ENCODE peak calls at places on chromosomes 3 and 15, in five cellular contexts. One of them, this sample, is unnamed.
A peak's percentile ranks its signal among the peaks of the same experiment; 100 is the strongest.

GRCh38 chr15:99384992-99385669 is 133.8 kb downstream of the LRRC28 start:
- DNase-seq in adrenal gland: no peak
- DNase-seq in left ventricle myocardium inferior: no peak
- DNase-seq in naive thymus-derived CD4-positive, alpha-beta T cell: no peak
- DNase-seq in CD8-positive, alpha-beta T cell: no peak
- DNase-seq in this sample: no peak

GRCh38 chr3:136042608-136043221 is 77.2 kb downstream of the PPP2R3A start:
- DNase-seq in adrenal gland: no peak
- DNase-seq in naive thymus-derived CD4-positive, alpha-beta T cell: peak; percentile 2
- DNase-seq in CD8-positive, alpha-beta T cell: no peak
- DNase-seq in left ventricle myocardium inferior: no peak
- DNase-seq in this sample: no peak

GRCh38 chr3:83514130-83514914 is 1444.5 kb upstream of the CADM2 start:
- DNase-seq in CD8-positive, alpha-beta T cell: no peak
- DNase-seq in adrenal gland: no peak
- DNase-seq in naive thymus-derived CD4-positive, alpha-beta T cell: no peak
- DNase-seq in left ventricle myocardium inferior: no peak
- DNase-seq in this sample: no peak

GRCh38 chr3:126348308-126348920 is 8.8 kb downstream of the KLF15 start:
- DNase-seq in CD8-positive, alpha-beta T cell: no peak
- DNase-seq in adrenal gland: no peak
- DNase-seq in naive thymus-derived CD4-positive, alpha-beta T cell: no peak
- DNase-seq in left ventricle myocardium inferior: no peak
- DNase-seq in this sample: peak; percentile 39

GRCh38 chr3:169278667-169279066 is 384.8 kb downstream of the MECOM start:
- DNase-seq in left ventricle myocardium inferior: no peak
- DNase-seq in adrenal gland: no peak
- DNase-seq in naive thymus-derived CD4-positive, alpha-beta T cell: no peak
- DNase-seq in CD8-positive, alpha-beta T cell: no peak
- DNase-seq in this sample: no peak

GRCh38 chr15:59444980-59445500 is 7.1 kb downstream of the FAM81A start:
- DNase-seq in CD8-positive, alpha-beta T cell: no peak
- DNase-seq in naive thymus-derived CD4-positive, alpha-beta T cell: no peak
- DNase-seq in left ventricle myocardium inferior: no peak
- DNase-seq in adrenal gland: no peak
- DNase-seq in this sample: no peak

GRCh38 chr3:71910107-71910506 is 125.2 kb upstream of the PROK2 start:
- DNase-seq in adrenal gland: no peak
- DNase-seq in left ventricle myocardium inferior: no peak
- DNase-seq in naive thymus-derived CD4-positive, alpha-beta T cell: no peak
- DNase-seq in CD8-positive, alpha-beta T cell: no peak
- DNase-seq in this sample: no peak

GRCh38 chr3:124282751-124283643 is 291.1 kb upstream of the ROPN1 start:
- DNase-seq in naive thymus-derived CD4-positive, alpha-beta T cell: no peak
- DNase-seq in adrenal gland: no peak
- DNase-seq in left ventricle myocardium inferior: no peak
- DNase-seq in CD8-positive, alpha-beta T cell: no peak
- DNase-seq in this sample: no peak

GRCh38 chr15:58307313-58307961 is 124.4 kb upstream of the LIPC start:
- DNase-seq in adrenal gland: no peak
- DNase-seq in naive thymus-derived CD4-positive, alpha-beta T cell: no peak
- DNase-seq in CD8-positive, alpha-beta T cell: no peak
- DNase-seq in left ventricle myocardium inferior: no peak
- DNase-seq in this sample: peak; percentile 37

GRCh38 chr3:13263770-13264467 is 156.2 kb downstream of the NUP210 start:
- DNase-seq in left ventricle myocardium inferior: no peak
- DNase-seq in naive thymus-derived CD4-positive, alpha-beta T cell: no peak
- DNase-seq in adrenal gland: peak; percentile 74
- DNase-seq in CD8-positive, alpha-beta T cell: no peak
- DNase-seq in this sample: no peak

GRCh38 chr3:141605883-141606282 is 119.1 kb downstream of the RASA2 start:
- DNase-seq in CD8-positive, alpha-beta T cell: no peak
- DNase-seq in naive thymus-derived CD4-positive, alpha-beta T cell: no peak
- DNase-seq in adrenal gland: no peak
- DNase-seq in left ventricle myocardium inferior: no peak
- DNase-seq in this sample: no peak

GRCh38 chr15:90487186-90487585 is 42.5 kb upstream of the CRTC3 start:
- DNase-seq in adrenal gland: no peak
- DNase-seq in CD8-positive, alpha-beta T cell: no peak
- DNase-seq in naive thymus-derived CD4-positive, alpha-beta T cell: no peak
- DNase-seq in left ventricle myocardium inferior: no peak
- DNase-seq in this sample: no peak

GRCh38 chr3:13507247-13507790 is 27.2 kb downstream of the HDAC11 start:
- DNase-seq in CD8-positive, alpha-beta T cell: no peak
- DNase-seq in adrenal gland: peak; percentile 31
- DNase-seq in naive thymus-derived CD4-positive, alpha-beta T cell: no peak
- DNase-seq in left ventricle myocardium inferior: no peak
- DNase-seq in this sample: no peak

GRCh38 chr15:63218114-63218808 is 28.9 kb downstream of the RAB8B start:
- DNase-seq in naive thymus-derived CD4-positive, alpha-beta T cell: no peak
- DNase-seq in CD8-positive, alpha-beta T cell: no peak
- DNase-seq in left ventricle myocardium inferior: no peak
- DNase-seq in adrenal gland: no peak
- DNase-seq in this sample: no peak

GRCh38 chr3:14487821-14488220 is 52.3 kb downstream of the GRIP2 start:
- DNase-seq in CD8-positive, alpha-beta T cell: no peak
- DNase-seq in naive thymus-derived CD4-positive, alpha-beta T cell: no peak
- DNase-seq in adrenal gland: no peak
- DNase-seq in left ventricle myocardium inferior: no peak
- DNase-seq in this sample: no peak

GRCh38 chr3:26989042-26989441 is 366.5 kb downstream of the LRRC3B start:
- DNase-seq in adrenal gland: no peak
- DNase-seq in CD8-positive, alpha-beta T cell: no peak
- DNase-seq in left ventricle myocardium inferior: no peak
- DNase-seq in naive thymus-derived CD4-positive, alpha-beta T cell: no peak
- DNase-seq in this sample: no peak

GRCh38 chr3:99407257-99407656 is 231.1 kb upstream of the COL8A1 start:
- DNase-seq in left ventricle myocardium inferior: no peak
- DNase-seq in CD8-positive, alpha-beta T cell: no peak
- DNase-seq in naive thymus-derived CD4-positive, alpha-beta T cell: no peak
- DNase-seq in adrenal gland: no peak
- DNase-seq in this sample: no peak

GRCh38 chr15:72339777-72340177 is 19.8 kb upstream of the CELF6 start:
- DNase-seq in naive thymus-derived CD4-positive, alpha-beta T cell: no peak
- DNase-seq in CD8-positive, alpha-beta T cell: no peak
- DNase-seq in left ventricle myocardium inferior: no peak
- DNase-seq in adrenal gland: peak; percentile 39
- DNase-seq in this sample: peak; percentile 66

GRCh38 chr3:50303038-50303815 is at the start of gene HYAL1:
- DNase-seq in adrenal gland: peak; percentile 85
- DNase-seq in naive thymus-derived CD4-positive, alpha-beta T cell: no peak
- DNase-seq in CD8-positive, alpha-beta T cell: no peak
- DNase-seq in left ventricle myocardium inferior: peak; percentile 84
- DNase-seq in this sample: no peak

GRCh38 chr3:130758624-130759023 is 12.0 kb upstream of the PIK3R4 start:
- DNase-seq in left ventricle myocardium inferior: no peak
- DNase-seq in adrenal gland: no peak
- DNase-seq in CD8-positive, alpha-beta T cell: no peak
- DNase-seq in naive thymus-derived CD4-positive, alpha-beta T cell: no peak
- DNase-seq in this sample: no peak

GRCh38 chr3:169497567-169498257 is 165.8 kb downstream of the MECOM start:
- DNase-seq in left ventricle myocardium inferior: no peak
- DNase-seq in naive thymus-derived CD4-positive, alpha-beta T cell: no peak
- DNase-seq in adrenal gland: no peak
- DNase-seq in CD8-positive, alpha-beta T cell: no peak
- DNase-seq in this sample: no peak

GRCh38 chr3:133573054-133573628 is 345 bp upstream of the CDV3 start:
- DNase-seq in naive thymus-derived CD4-positive, alpha-beta T cell: peak; percentile 99
- DNase-seq in adrenal gland: peak; percentile 100
- DNase-seq in CD8-positive, alpha-beta T cell: peak; percentile 100
- DNase-seq in left ventricle myocardium inferior: peak; percentile 100
- DNase-seq in this sample: peak; percentile 100

GRCh38 chr3:39501982-39502837 is 34.7 kb downstream of the MOBP start:
- DNase-seq in naive thymus-derived CD4-positive, alpha-beta T cell: no peak
- DNase-seq in adrenal gland: no peak
- DNase-seq in CD8-positive, alpha-beta T cell: no peak
- DNase-seq in left ventricle myocardium inferior: no peak
- DNase-seq in this sample: no peak

GRCh38 chr3:146503459-146504202 is 34.3 kb upstream of the PLSCR2 start:
- DNase-seq in left ventricle myocardium inferior: no peak
- DNase-seq in adrenal gland: no peak
- DNase-seq in CD8-positive, alpha-beta T cell: no peak
- DNase-seq in naive thymus-derived CD4-positive, alpha-beta T cell: no peak
- DNase-seq in this sample: peak; percentile 88

GRCh38 chr3:93988283-93988682 is 8.3 kb downstream of the ARL13B start:
- DNase-seq in CD8-positive, alpha-beta T cell: no peak
- DNase-seq in naive thymus-derived CD4-positive, alpha-beta T cell: no peak
- DNase-seq in adrenal gland: no peak
- DNase-seq in left ventricle myocardium inferior: no peak
- DNase-seq in this sample: no peak

GRCh38 chr15:101455291-101455916 is 34.1 kb downstream of the PCSK6 start:
- DNase-seq in naive thymus-derived CD4-positive, alpha-beta T cell: no peak
- DNase-seq in adrenal gland: peak; percentile 66
- DNase-seq in left ventricle myocardium inferior: peak; percentile 44
- DNase-seq in CD8-positive, alpha-beta T cell: no peak
- DNase-seq in this sample: no peak

GRCh38 chr3:70550723-70551319 is 238.4 kb upstream of the MDFIC2 start:
- DNase-seq in adrenal gland: peak; percentile 39
- DNase-seq in CD8-positive, alpha-beta T cell: peak; percentile 43
- DNase-seq in naive thymus-derived CD4-positive, alpha-beta T cell: peak; percentile 79
- DNase-seq in left ventricle myocardium inferior: peak; percentile 63
- DNase-seq in this sample: peak; percentile 27

GRCh38 chr15:78938608-78939488 is 6.0 kb downstream of the CTSH start:
- DNase-seq in naive thymus-derived CD4-positive, alpha-beta T cell: no peak
- DNase-seq in left ventricle myocardium inferior: no peak
- DNase-seq in adrenal gland: no peak
- DNase-seq in CD8-positive, alpha-beta T cell: no peak
- DNase-seq in this sample: no peak
- H3K27ac ChIP-seq in naive thymus-derived CD4-positive, alpha-beta T cell: no peak overlapping the region
- H3K27ac ChIP-seq in left ventricle myocardium inferior: peak overlapping the region; percentile 88
- H3K27ac ChIP-seq in adrenal gland: no peak overlapping the region
- H3K27ac ChIP-seq in CD8-positive, alpha-beta T cell: no peak overlapping the region
- H3K27ac ChIP-seq in this sample: no peak overlapping the region

GRCh38 chr15:26891448-26891881 is 24.6 kb downstream of the GABRA5 start:
- DNase-seq in CD8-positive, alpha-beta T cell: no peak
- DNase-seq in adrenal gland: peak; percentile 30
- DNase-seq in left ventricle myocardium inferior: peak; percentile 47
- DNase-seq in naive thymus-derived CD4-positive, alpha-beta T cell: no peak
- DNase-seq in this sample: peak; percentile 51
- H3K4me3 ChIP-seq in CD8-positive, alpha-beta T cell: no peak overlapping the region
- H3K4me3 ChIP-seq in adrenal gland: peak overlapping the region; percentile 23
- H3K4me3 ChIP-seq in left ventricle myocardium inferior: peak overlapping the region; percentile 58
- H3K4me3 ChIP-seq in naive thymus-derived CD4-positive, alpha-beta T cell: no peak overlapping the region
- H3K4me3 ChIP-seq in this sample: no peak overlapping the region

DNA sequence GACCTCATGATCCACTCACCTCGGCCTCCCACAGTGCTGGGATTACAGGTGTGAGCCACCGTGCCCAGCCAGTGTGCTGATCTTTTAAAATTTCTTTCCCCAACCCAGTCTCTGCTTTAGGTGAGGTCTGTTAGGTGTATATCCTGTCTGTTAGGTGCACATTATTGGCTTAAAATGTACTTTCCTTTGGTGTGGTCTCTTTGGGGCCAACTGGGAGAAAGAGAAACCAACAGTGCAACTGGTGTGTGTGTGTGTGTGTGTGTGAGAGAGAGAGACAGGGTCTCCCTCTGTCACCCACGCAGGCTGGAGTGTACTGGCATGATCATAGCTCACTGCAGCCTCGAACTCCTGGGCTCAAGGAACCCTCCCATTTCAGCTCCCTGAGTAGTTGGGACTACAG is 50.3 kb upstream of the GNB5 start:
- DNase-seq in adrenal gland: no peak
- DNase-seq in CD8-positive, alpha-beta T cell: no peak
- DNase-seq in left ventricle myocardium inferior: no peak
- DNase-seq in naive thymus-derived CD4-positive, alpha-beta T cell: no peak
- DNase-seq in this sample: no peak
- H3K4me1 ChIP-seq in adrenal gland: no peaks in the 10 kb centered on the region
- H3K4me1 ChIP-seq in CD8-positive, alpha-beta T cell: peaks cover 12% of the 10 kb centered on the region
- H3K4me1 ChIP-seq in left ventricle myocardium inferior: no peaks in the 10 kb centered on the region
- H3K4me1 ChIP-seq in naive thymus-derived CD4-positive, alpha-beta T cell: no peaks in the 10 kb centered on the region
- H3K4me1 ChIP-seq in this sample: no peaks in the 10 kb centered on the region

DNA sequence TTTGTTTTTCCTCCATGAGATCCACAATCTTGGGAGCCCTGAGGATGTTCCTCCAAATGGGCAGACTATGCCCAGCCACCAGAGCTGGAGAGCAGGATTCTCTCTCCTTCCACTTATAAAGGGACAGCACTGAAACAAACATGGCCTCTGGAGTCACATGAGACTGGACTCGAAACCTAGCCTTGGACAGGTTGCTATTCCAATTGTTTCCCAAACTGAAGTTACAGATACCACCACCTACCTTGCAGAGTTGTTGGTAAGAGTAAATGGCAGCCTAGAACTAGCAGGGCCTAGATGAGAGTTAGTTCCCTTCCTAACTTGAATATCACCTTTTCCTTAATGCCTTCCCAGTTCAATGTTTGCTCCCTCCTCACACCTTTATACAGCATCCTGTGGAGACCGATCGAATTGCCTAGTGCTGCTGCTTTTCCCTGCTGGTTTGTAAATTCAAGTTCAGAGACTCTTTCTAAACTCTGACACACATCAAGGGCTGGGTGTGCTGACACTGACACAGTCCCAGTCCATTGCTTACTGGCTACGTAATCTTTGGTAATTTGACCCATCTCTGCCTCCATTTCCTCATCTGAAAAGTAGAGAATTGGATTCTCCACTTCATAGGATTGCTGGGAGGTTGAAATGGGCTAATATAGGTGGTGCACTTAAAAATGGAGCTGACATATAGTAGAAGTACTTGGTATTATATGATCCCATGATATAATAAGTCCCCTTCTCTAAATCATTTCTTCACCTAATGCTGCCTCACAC is 2.6 kb downstream of the IMP3 start:
- DNase-seq in adrenal gland: no peak
- DNase-seq in left ventricle myocardium inferior: no peak
- DNase-seq in CD8-positive, alpha-beta T cell: no peak
- DNase-seq in naive thymus-derived CD4-positive, alpha-beta T cell: no peak
- DNase-seq in this sample: no peak
- H3K27ac ChIP-seq in adrenal gland: no peak overlapping the region
- H3K27ac ChIP-seq in left ventricle myocardium inferior: peak overlapping the region; percentile 98
- H3K27ac ChIP-seq in CD8-positive, alpha-beta T cell: no peak overlapping the region
- H3K27ac ChIP-seq in naive thymus-derived CD4-positive, alpha-beta T cell: peak overlapping the region; percentile 85
- H3K27ac ChIP-seq in this sample: no peak overlapping the region

GRCh38 chr15:75866916-75867315 is 23.7 kb downstream of the UBE2Q2 start:
- DNase-seq in naive thymus-derived CD4-positive, alpha-beta T cell: no peak
- DNase-seq in adrenal gland: no peak
- DNase-seq in CD8-positive, alpha-beta T cell: no peak
- DNase-seq in left ventricle myocardium inferior: no peak
- DNase-seq in this sample: no peak
- H3K4me3 ChIP-seq in naive thymus-derived CD4-positive, alpha-beta T cell: no peak overlapping the region
- H3K4me3 ChIP-seq in adrenal gland: no peak overlapping the region
- H3K4me3 ChIP-seq in CD8-positive, alpha-beta T cell: no peak overlapping the region
- H3K4me3 ChIP-seq in left ventricle myocardium inferior: no peak overlapping the region
- H3K4me3 ChIP-seq in this sample: no peak overlapping the region